ENCODE peak calls at places on chromosome 16, in four cellular contexts. Y is hepatocyte, S is left colon, C is GM13977. Z is an unnamed sample.

GRCh38 chr16:4369006-4369766 is 2.5 kb upstream of the VASN start:
- DNase-seq in Y (no peak), S (no peak), C (no peak), Z (no peak)

GRCh38 chr16:57502048-57502775 is 15.9 kb upstream of the DOK4 start:
- DNase-seq in Y (no peak), S (no peak), C (no peak), Z (no peak)

GRCh38 chr16:10314811-10315210 is 71.0 kb upstream of the ATF7IP2 start:
- DNase-seq in Y (no peak), S (no peak), C (peak), Z (no peak)

GRCh38 chr16:81861503-81861902 is 82.4 kb downstream of the PLCG2 start:
- DNase-seq in Y (no peak), S (no peak), C (no peak), Z (no peak)

GRCh38 chr16:89602952-89603590 is 10.4 kb upstream of the DPEP1 start:
- DNase-seq in Y (no peak), S (no peak), C (no peak), Z (no peak)

GRCh38 chr16:76345093-76345735 is 68.0 kb downstream of the CNTNAP4 start:
- DNase-seq in Y (peak), S (peak), C (no peak), Z (no peak)

GRCh38 chr16:50265260-50265659 is 1.1 kb upstream of the ADCY7 start:
- DNase-seq in Y (peak), S (peak), C (no peak), Z (peak)

GRCh38 chr16:68985855-68986254 is 119.6 kb upstream of the HAS3 start:
- DNase-seq in Y (no peak), S (no peak), C (no peak), Z (no peak)

GRCh38 chr16:64089697-64090096 is 1032.2 kb downstream of the CDH11 start:
- DNase-seq in Y (peak), S (no peak), C (no peak), Z (no peak)

GRCh38 chr16:88694221-88695087 is 8.1 kb upstream of the SNAI3 start:
- DNase-seq in Y (no peak), S (no peak), C (no peak), Z (no peak)

GRCh38 chr16:30112197-30113030 is 923 bp downstream of the GDPD3 start:
- DNase-seq in Y (peak), S (peak), C (peak), Z (no peak)

GRCh38 chr16:74760007-74760767 is 14.4 kb downstream of the FA2H start:
- DNase-seq in Y (no peak), S (no peak), C (peak), Z (no peak)

Z was measured in NCI-H510A.